ENCODE peak calls at places on chromosomes 16 and 17, in eight cellular contexts. One of them, this sample, is unnamed.
A peak's percentile ranks its signal among the peaks of the same experiment; 100 is the strongest.

GRCh38 chr16:73277066-73277465 is 229.1 kb upstream of the ZFHX3 start:
- DNase-seq in AG09319: no peak
- DNase-seq in cardiac muscle cell: no peak
- DNase-seq in GM13976: no peak
- DNase-seq in PC-3: no peak
- DNase-seq in ovary: no peak
- DNase-seq in omental fat pad: no peak
- DNase-seq in Peyer's patch: no peak
- DNase-seq in this sample: no peak

GRCh38 chr17:1260762-1261161 is 9.5 kb upstream of the BHLHA9 start:
- DNase-seq in AG09319: no peak
- DNase-seq in cardiac muscle cell: no peak
- DNase-seq in GM13976: no peak
- DNase-seq in PC-3: no peak
- DNase-seq in ovary: no peak
- DNase-seq in omental fat pad: no peak
- DNase-seq in Peyer's patch: no peak
- DNase-seq in this sample: no peak

GRCh38 chr17:44216674-44217073 is 2.8 kb downstream of the UBTF start:
- DNase-seq in AG09319: no peak
- DNase-seq in cardiac muscle cell: no peak
- DNase-seq in GM13976: no peak
- DNase-seq in PC-3: no peak
- DNase-seq in ovary: no peak
- DNase-seq in omental fat pad: no peak
- DNase-seq in Peyer's patch: no peak
- DNase-seq in this sample: no peak

GRCh38 chr17:13429201-13429600 is 172.5 kb downstream of the HS3ST3A1 start:
- DNase-seq in AG09319: peak; percentile 78
- DNase-seq in cardiac muscle cell: peak; percentile 62
- DNase-seq in GM13976: no peak
- DNase-seq in PC-3: peak; percentile 55
- DNase-seq in ovary: no peak
- DNase-seq in omental fat pad: no peak
- DNase-seq in Peyer's patch: no peak
- DNase-seq in this sample: no peak

GRCh38 chr17:78785663-78786057 is 3.6 kb upstream of the CYTH1 start:
- DNase-seq in AG09319: no peak
- DNase-seq in cardiac muscle cell: no peak
- DNase-seq in GM13976: no peak
- DNase-seq in PC-3: no peak
- DNase-seq in ovary: no peak
- DNase-seq in omental fat pad: no peak
- DNase-seq in Peyer's patch: no peak
- DNase-seq in this sample: no peak

GRCh38 chr16:10922328-10923145 is 19.7 kb downstream of the DEXI start:
- DNase-seq in AG09319: no peak
- DNase-seq in cardiac muscle cell: peak; percentile 54
- DNase-seq in GM13976: no peak
- DNase-seq in PC-3: no peak
- DNase-seq in ovary: no peak
- DNase-seq in omental fat pad: peak; percentile 80
- DNase-seq in Peyer's patch: no peak
- DNase-seq in this sample: no peak

GRCh38 chr16:29700253-29700987 is 21.4 kb downstream of the QPRT start:
- DNase-seq in AG09319: peak; percentile 63
- DNase-seq in cardiac muscle cell: peak; percentile 94
- DNase-seq in GM13976: peak; percentile 79
- DNase-seq in PC-3: peak; percentile 81
- DNase-seq in ovary: peak; percentile 80
- DNase-seq in omental fat pad: peak; percentile 44
- DNase-seq in Peyer's patch: peak; percentile 90
- DNase-seq in this sample: peak; percentile 54

GRCh38 chr16:87330646-87331045 is 13.5 kb upstream of the C16orf95 start:
- DNase-seq in AG09319: no peak
- DNase-seq in cardiac muscle cell: no peak
- DNase-seq in GM13976: no peak
- DNase-seq in PC-3: no peak
- DNase-seq in ovary: no peak
- DNase-seq in omental fat pad: no peak
- DNase-seq in Peyer's patch: no peak
- DNase-seq in this sample: no peak

GRCh38 chr17:78450696-78451344 is 72.4 kb downstream of the PGS1 start:
- DNase-seq in AG09319: no peak
- DNase-seq in cardiac muscle cell: no peak
- DNase-seq in GM13976: no peak
- DNase-seq in PC-3: no peak
- DNase-seq in ovary: no peak
- DNase-seq in omental fat pad: no peak
- DNase-seq in Peyer's patch: no peak
- DNase-seq in this sample: no peak

GRCh38 chr17:38418693-38419507 is 9.4 kb upstream of the ARHGAP23 start:
- DNase-seq in AG09319: no peak
- DNase-seq in cardiac muscle cell: no peak
- DNase-seq in GM13976: no peak
- DNase-seq in PC-3: no peak
- DNase-seq in ovary: no peak
- DNase-seq in omental fat pad: no peak
- DNase-seq in Peyer's patch: no peak
- DNase-seq in this sample: no peak

GRCh38 chr16:27789595-27790241 is 239.8 kb downstream of the KATNIP start:
- DNase-seq in AG09319: no peak
- DNase-seq in cardiac muscle cell: no peak
- DNase-seq in GM13976: no peak
- DNase-seq in PC-3: no peak
- DNase-seq in ovary: no peak
- DNase-seq in omental fat pad: no peak
- DNase-seq in Peyer's patch: no peak
- DNase-seq in this sample: no peak

GRCh38 chr17:13337864-13338371 is 263.8 kb downstream of the HS3ST3A1 start:
- DNase-seq in AG09319: no peak
- DNase-seq in cardiac muscle cell: peak; percentile 81
- DNase-seq in GM13976: peak; percentile 22
- DNase-seq in PC-3: peak; percentile 79
- DNase-seq in ovary: peak; percentile 24
- DNase-seq in omental fat pad: no peak
- DNase-seq in Peyer's patch: no peak
- DNase-seq in this sample: no peak

GRCh38 chr16:52435573-52435972 is 111.4 kb downstream of the TOX3 start:
- DNase-seq in AG09319: no peak
- DNase-seq in cardiac muscle cell: peak; percentile 7
- DNase-seq in GM13976: no peak
- DNase-seq in PC-3: no peak
- DNase-seq in ovary: no peak
- DNase-seq in omental fat pad: no peak
- DNase-seq in Peyer's patch: no peak
- DNase-seq in this sample: no peak

GRCh38 chr16:3088450-3088849 is 10.6 kb downstream of the ZSCAN10 start:
- DNase-seq in AG09319: no peak
- DNase-seq in cardiac muscle cell: no peak
- DNase-seq in GM13976: no peak
- DNase-seq in PC-3: no peak
- DNase-seq in ovary: no peak
- DNase-seq in omental fat pad: no peak
- DNase-seq in Peyer's patch: no peak
- DNase-seq in this sample: no peak

GRCh38 chr16:2692251-2692947 is 10.1 kb downstream of the KCTD5 start:
- DNase-seq in AG09319: no peak
- DNase-seq in cardiac muscle cell: no peak
- DNase-seq in GM13976: no peak
- DNase-seq in PC-3: no peak
- DNase-seq in ovary: no peak
- DNase-seq in omental fat pad: no peak
- DNase-seq in Peyer's patch: no peak
- DNase-seq in this sample: no peak

GRCh38 chr17:40582328-40582901 is 17.1 kb upstream of the CCR7 start:
- DNase-seq in AG09319: no peak
- DNase-seq in cardiac muscle cell: no peak
- DNase-seq in GM13976: peak; percentile 49
- DNase-seq in PC-3: no peak
- DNase-seq in ovary: no peak
- DNase-seq in omental fat pad: no peak
- DNase-seq in Peyer's patch: peak; percentile 95
- DNase-seq in this sample: no peak

GRCh38 chr16:51440096-51440495 is 289.0 kb upstream of the SALL1 start:
- DNase-seq in AG09319: no peak
- DNase-seq in cardiac muscle cell: no peak
- DNase-seq in GM13976: no peak
- DNase-seq in PC-3: no peak
- DNase-seq in ovary: no peak
- DNase-seq in omental fat pad: no peak
- DNase-seq in Peyer's patch: no peak
- DNase-seq in this sample: no peak

GRCh38 chr17:68094481-68095078 is 59.0 kb downstream of the KPNA2 start:
- DNase-seq in AG09319: no peak
- DNase-seq in cardiac muscle cell: no peak
- DNase-seq in GM13976: no peak
- DNase-seq in PC-3: no peak
- DNase-seq in ovary: no peak
- DNase-seq in omental fat pad: no peak
- DNase-seq in Peyer's patch: no peak
- DNase-seq in this sample: no peak

GRCh38 chr17:304461-304860 is 48.1 kb downstream of the RPH3AL start:
- DNase-seq in AG09319: no peak
- DNase-seq in cardiac muscle cell: no peak
- DNase-seq in GM13976: no peak
- DNase-seq in PC-3: no peak
- DNase-seq in ovary: peak; percentile 47
- DNase-seq in omental fat pad: no peak
- DNase-seq in Peyer's patch: no peak
- DNase-seq in this sample: no peak

GRCh38 chr17:47744168-47745036 is 11.4 kb downstream of the TBX21 start:
- DNase-seq in AG09319: no peak
- DNase-seq in cardiac muscle cell: no peak
- DNase-seq in GM13976: peak; percentile 21
- DNase-seq in PC-3: no peak
- DNase-seq in ovary: no peak
- DNase-seq in omental fat pad: no peak
- DNase-seq in Peyer's patch: no peak
- DNase-seq in this sample: no peak

GRCh38 chr17:47741109-47741792 is 8.2 kb downstream of the TBX21 start:
- DNase-seq in AG09319: no peak
- DNase-seq in cardiac muscle cell: no peak
- DNase-seq in GM13976: no peak
- DNase-seq in PC-3: no peak
- DNase-seq in ovary: no peak
- DNase-seq in omental fat pad: no peak
- DNase-seq in Peyer's patch: peak; percentile 44
- DNase-seq in this sample: no peak

GRCh38 chr17:47745037-47745380 is 12.0 kb downstream of the TBX21 start:
- DNase-seq in AG09319: no peak
- DNase-seq in cardiac muscle cell: no peak
- DNase-seq in GM13976: peak; percentile 25
- DNase-seq in PC-3: no peak
- DNase-seq in ovary: no peak
- DNase-seq in omental fat pad: no peak
- DNase-seq in Peyer's patch: no peak
- DNase-seq in this sample: no peak

GRCh38 chr17:47741793-47742145 is 8.7 kb downstream of the TBX21 start:
- DNase-seq in AG09319: no peak
- DNase-seq in cardiac muscle cell: no peak
- DNase-seq in GM13976: no peak
- DNase-seq in PC-3: peak; percentile 43
- DNase-seq in ovary: no peak
- DNase-seq in omental fat pad: no peak
- DNase-seq in Peyer's patch: peak; percentile 14
- DNase-seq in this sample: no peak

GRCh38 chr17:47742319-47743181 is 9.5 kb downstream of the TBX21 start:
- DNase-seq in AG09319: no peak
- DNase-seq in cardiac muscle cell: peak; percentile 19
- DNase-seq in GM13976: peak; percentile 72
- DNase-seq in PC-3: peak; percentile 15
- DNase-seq in ovary: no peak
- DNase-seq in omental fat pad: no peak
- DNase-seq in Peyer's patch: peak; percentile 48
- DNase-seq in this sample: peak; percentile 53
- TF ChIP-seq CTCF in AG09319: peak; percentile 22
- TF ChIP-seq CTCF in cardiac muscle cell: peak; percentile 39
- TF ChIP-seq CTCF in GM13976: peak; percentile 22
- TF ChIP-seq CTCF in PC-3: peak; percentile 66
- TF ChIP-seq CTCF in ovary: no peak
- TF ChIP-seq CTCF in omental fat pad: no peak
- TF ChIP-seq CTCF in Peyer's patch: no peak
- TF ChIP-seq CTCF in this sample: no peak

GRCh38 chr17:76781056-76781982 is 43.4 kb downstream of the MFSD11 start:
- DNase-seq in AG09319: no peak
- DNase-seq in cardiac muscle cell: no peak
- DNase-seq in GM13976: no peak
- DNase-seq in PC-3: no peak
- DNase-seq in ovary: no peak
- DNase-seq in omental fat pad: no peak
- DNase-seq in Peyer's patch: no peak
- DNase-seq in this sample: no peak
- TF ChIP-seq CTCF in AG09319: no peak
- TF ChIP-seq CTCF in cardiac muscle cell: no peak
- TF ChIP-seq CTCF in GM13976: peak; percentile 21
- TF ChIP-seq CTCF in PC-3: peak; percentile 32
- TF ChIP-seq CTCF in ovary: no peak
- TF ChIP-seq CTCF in omental fat pad: no peak
- TF ChIP-seq CTCF in Peyer's patch: no peak
- TF ChIP-seq CTCF in this sample: no peak

DNA sequence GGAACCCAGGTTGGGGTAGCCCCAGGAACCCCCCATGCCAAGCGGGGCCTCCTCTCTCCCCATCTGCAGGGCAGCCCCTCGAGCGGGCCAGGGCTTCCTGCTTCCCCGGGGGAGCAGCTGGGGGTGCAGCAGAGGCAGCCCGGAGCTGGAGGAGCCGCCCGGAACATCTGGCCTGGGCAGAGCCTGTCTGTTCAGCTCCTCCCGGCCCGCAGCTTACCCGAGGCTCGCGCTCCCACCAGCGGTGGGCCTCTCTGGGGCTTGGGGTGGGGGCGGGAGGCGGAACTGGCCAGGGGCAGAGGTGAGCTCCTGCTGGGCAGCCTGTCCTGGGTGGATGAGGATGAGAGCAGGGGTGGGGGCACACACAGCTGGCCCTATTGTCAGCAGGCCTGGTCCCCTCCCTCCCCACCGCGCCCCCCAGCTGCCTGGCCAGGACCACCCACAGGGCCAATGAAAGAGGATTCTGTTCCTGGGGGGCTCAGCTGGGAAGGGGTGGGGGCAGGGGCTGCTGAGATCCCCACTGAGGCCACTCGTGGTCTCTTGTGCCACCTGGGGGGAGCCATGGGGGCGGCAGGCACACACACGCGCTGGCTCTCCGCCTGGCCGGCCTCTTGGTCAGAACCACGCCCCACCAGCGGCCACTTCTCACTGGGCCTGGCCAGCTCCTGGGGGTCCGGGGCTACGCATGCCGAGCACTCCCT is 34.7 kb downstream of the BAHCC1 start:
- DNase-seq in AG09319: no peak
- DNase-seq in cardiac muscle cell: peak; percentile 70
- DNase-seq in GM13976: no peak
- DNase-seq in PC-3: no peak
- DNase-seq in ovary: no peak
- DNase-seq in omental fat pad: no peak
- DNase-seq in Peyer's patch: no peak
- DNase-seq in this sample: no peak
- TF ChIP-seq CTCF in AG09319: no peak
- TF ChIP-seq CTCF in cardiac muscle cell: no peak
- TF ChIP-seq CTCF in GM13976: peak; percentile 14
- TF ChIP-seq CTCF in PC-3: no peak
- TF ChIP-seq CTCF in ovary: no peak
- TF ChIP-seq CTCF in omental fat pad: no peak
- TF ChIP-seq CTCF in Peyer's patch: no peak
- TF ChIP-seq CTCF in this sample: no peak

GRCh38 chr17:7133424-7133823 is 18.8 kb upstream of the ASGR2 start:
- DNase-seq in AG09319: no peak
- DNase-seq in cardiac muscle cell: peak; percentile 17
- DNase-seq in GM13976: peak; percentile 55
- DNase-seq in PC-3: no peak
- DNase-seq in ovary: no peak
- DNase-seq in omental fat pad: no peak
- DNase-seq in Peyer's patch: peak; percentile 61
- DNase-seq in this sample: peak; percentile 43
- TF ChIP-seq CTCF in AG09319: peak; percentile 35
- TF ChIP-seq CTCF in cardiac muscle cell: peak; percentile 45
- TF ChIP-seq CTCF in GM13976: peak; percentile 45
- TF ChIP-seq CTCF in PC-3: peak; percentile 26
- TF ChIP-seq CTCF in ovary: no peak
- TF ChIP-seq CTCF in omental fat pad: no peak
- TF ChIP-seq CTCF in Peyer's patch: peak; percentile 24
- TF ChIP-seq CTCF in this sample: no peak

This sample was measured in activated B cell treated with CpG ODN at 0.5 μM for 24 hours.